ENCODE peak calls at places on chromosomes 13 and 19, in five cellular contexts. G, V, R, K and Z are unnamed samples. For H3K36me3, the result is how much of the 10 kb centered on the place peaks cover.

GRCh38 chr13:50126378-50127016 is 111.3 kb downstream of the KCNRG start:
- DNase-seq in G (no peak), V (peak), R (peak), K (no peak), Z (no peak)

GRCh38 chr19:49451430-49452181 is at the start of gene PIH1D1:
- DNase-seq in G (peak), V (peak), R (peak), K (peak), Z (peak)

GRCh38 chr19:16920816-16921529 is 32.2 kb downstream of the F2RL3 start:
- DNase-seq in G (no peak), V (peak), R (peak), K (peak), Z (peak)

GRCh38 chr19:37963190-37963947 is 56.4 kb downstream of the SIPA1L3 start:
- DNase-seq in G (no peak), V (peak), R (peak), K (no peak), Z (peak)

GRCh38 chr19:16098821-16099220 is 12.9 kb upstream of the RAB8A start:
- DNase-seq in G (no peak), V (no peak), R (no peak), K (no peak), Z (no peak)

GRCh38 chr19:18940791-18941627 is at the start of gene HOMER3:
- DNase-seq in G (peak), V (peak), R (peak), K (no peak), Z (peak)

GRCh38 chr13:78786399-78786879 is 127.5 kb upstream of the OBI1 start:
- DNase-seq in G (no peak), V (no peak), R (no peak), K (no peak), Z (no peak)

GRCh38 chr13:49436890-49437289 is 7.0 kb downstream of the CAB39L start:
- DNase-seq in G (peak), V (peak), R (peak), K (peak), Z (peak)

GRCh38 chr13:113881614-113882265 is 17.9 kb upstream of the GAS6 start:
- DNase-seq in G (no peak), V (no peak), R (peak), K (peak), Z (no peak)

GRCh38 chr13:109095126-109095525 is 465.7 kb downstream of the MYO16 start:
- DNase-seq in G (no peak), V (no peak), R (no peak), K (no peak), Z (no peak)

GRCh38 chr19:13078897-13079541 is 23.6 kb downstream of the LYL1 start:
- DNase-seq in G (no peak), V (no peak), R (peak), K (no peak), Z (no peak)

GRCh38 chr19:2096543-2097329 is at the start of gene IZUMO4:
- DNase-seq in G (peak), V (peak), R (peak), K (peak), Z (peak)

GRCh38 chr13:40668335-40668734 is 1.9 kb upstream of the FOXO1 start:
- DNase-seq in G (peak), V (no peak), R (no peak), K (no peak), Z (no peak)

GRCh38 chr13:23820530-23820929 is 68.7 kb downstream of the MIPEP start:
- DNase-seq in G (no peak), V (no peak), R (no peak), K (no peak), Z (no peak)

GRCh38 chr13:55160911-55161310 is 1979.8 kb upstream of the PRR20A start:
- DNase-seq in G (no peak), V (no peak), R (no peak), K (no peak), Z (no peak)

GRCh38 chr19:7685546-7686445 is 5.2 kb downstream of the TRAPPC5 start:
- DNase-seq in G (no peak), V (no peak), R (no peak), K (no peak), Z (no peak)

GRCh38 chr13:72536668-72537399 is 190.6 kb downstream of the MZT1 start:
- DNase-seq in G (no peak), V (no peak), R (peak), K (no peak), Z (no peak)

GRCh38 chr19:38401148-38401547 is 1.7 kb upstream of the FAM98C start:
- DNase-seq in G (no peak), V (peak), R (peak), K (peak), Z (peak)

GRCh38 chr19:5460748-5461147 is 5.5 kb downstream of the ZNRF4 start:
- DNase-seq in G (no peak), V (no peak), R (no peak), K (no peak), Z (no peak)

GRCh38 chr19:7670790-7671189 is 1.9 kb downstream of the RETN start:
- DNase-seq in G (no peak), V (no peak), R (no peak), K (no peak), Z (no peak)

GRCh38 chr19:33134571-33135041 is 2.7 kb downstream of the WDR88 start:
- DNase-seq in G (no peak), V (no peak), R (no peak), K (no peak), Z (no peak)

GRCh38 chr13:29621401-29621800 is 25.9 kb upstream of the SLC7A1 start:
- DNase-seq in G (no peak), V (peak), R (peak), K (peak), Z (peak)

GRCh38 chr19:29819300-29819699 is 7.5 kb downstream of the CCNE1 start:
- DNase-seq in G (no peak), V (no peak), R (no peak), K (no peak), Z (no peak)

GRCh38 chr19:19342086-19343015 is 21.7 kb downstream of the MAU2 start:
- DNase-seq in G (peak), V (peak), R (peak), K (peak), Z (peak)

GRCh38 chr19:40528533-40529092 is 48.1 kb upstream of the SHKBP1 start:
- DNase-seq in G (no peak), V (no peak), R (no peak), K (no peak), Z (no peak)

GRCh38 chr19:40528078-40528477 is 48.6 kb upstream of the SHKBP1 start:
- DNase-seq in G (no peak), V (no peak), R (no peak), K (no peak), Z (no peak)

GRCh38 chr19:40533508-40533907 is 43.2 kb upstream of the SHKBP1 start:
- DNase-seq in G (no peak), V (no peak), R (no peak), K (no peak), Z (no peak)

GRCh38 chr19:40529093-40529954 is 47.3 kb upstream of the SHKBP1 start:
- DNase-seq in G (peak), V (peak), R (peak), K (peak), Z (peak)

DNA sequence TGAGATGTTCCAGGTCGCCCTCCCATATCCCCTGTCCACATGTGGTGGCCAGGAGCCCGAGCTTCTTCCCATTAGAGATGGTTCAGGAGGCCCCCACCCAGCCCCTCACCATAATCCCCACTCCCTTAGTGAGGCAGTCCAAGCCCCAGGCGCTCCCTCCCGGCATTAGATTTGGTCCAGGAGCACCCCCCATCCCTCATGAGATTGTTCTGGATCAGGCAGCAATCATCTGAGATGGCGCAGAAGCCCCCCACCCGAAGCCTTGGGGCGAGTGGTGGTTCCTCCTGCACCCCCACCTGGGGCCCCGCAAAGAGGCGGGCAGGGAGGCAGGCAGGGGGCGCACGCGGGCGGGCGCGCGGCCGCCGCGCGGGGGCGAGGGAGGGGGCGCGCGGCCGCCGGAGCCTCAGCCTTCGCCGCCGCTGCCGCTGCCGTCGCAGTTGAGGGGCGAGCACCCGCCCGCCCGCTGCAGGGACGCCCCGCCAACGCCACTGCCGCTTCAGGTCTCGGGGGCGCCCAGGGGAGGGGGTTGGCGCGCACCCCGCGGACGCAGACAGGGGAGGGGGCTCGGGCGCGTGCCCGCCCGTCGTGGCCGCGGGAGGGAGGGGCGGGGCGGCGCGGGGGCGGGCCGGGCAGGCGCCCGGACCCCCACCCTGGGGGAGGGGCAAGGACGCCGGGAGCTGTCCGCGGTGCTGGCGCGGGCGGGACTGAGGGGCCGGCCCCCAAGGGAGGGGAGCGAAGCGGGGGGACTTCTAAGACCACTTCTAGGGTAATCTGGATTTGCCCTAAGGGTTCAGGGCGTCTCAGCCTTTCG is 46.4 kb upstream of the SHKBP1 start:
- DNase-seq in G (no peak), V (no peak), R (no peak), K (no peak), Z (no peak)
- H3K4me3 ChIP-seq in G (peak), V (peak), R (no peak), K (no peak), Z (peak)

GRCh38 chr19:56829586-56829985 is 10.9 kb downstream of the PEG3 start:
- DNase-seq in G (no peak), V (no peak), R (no peak), K (no peak), Z (no peak)
- H3K36me3 ChIP-seq in G (under half), V (under half), R (under half), K (under half), Z (under half)

DNA sequence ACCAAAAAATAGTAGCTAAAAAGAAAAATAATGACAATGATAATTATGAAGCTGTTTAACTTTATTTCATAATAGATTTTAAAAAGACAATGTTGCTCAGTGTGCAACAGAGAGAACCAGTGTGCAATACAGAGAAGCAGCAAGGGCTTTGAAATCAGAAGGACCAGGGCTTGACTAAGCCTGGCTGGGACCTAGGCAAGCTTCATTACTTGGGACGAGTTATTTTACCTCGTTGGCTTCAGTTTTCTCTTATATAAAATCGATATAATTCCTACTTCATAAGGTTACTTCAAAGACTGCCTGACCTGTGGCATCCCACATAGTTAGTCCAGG is 56.9 kb downstream of the MBNL2 start:
- DNase-seq in G (no peak), V (no peak), R (no peak), K (no peak), Z (no peak)
- H3K27ac ChIP-seq in G (peak), V (peak), R (peak), K (peak), Z (no peak)

DNA sequence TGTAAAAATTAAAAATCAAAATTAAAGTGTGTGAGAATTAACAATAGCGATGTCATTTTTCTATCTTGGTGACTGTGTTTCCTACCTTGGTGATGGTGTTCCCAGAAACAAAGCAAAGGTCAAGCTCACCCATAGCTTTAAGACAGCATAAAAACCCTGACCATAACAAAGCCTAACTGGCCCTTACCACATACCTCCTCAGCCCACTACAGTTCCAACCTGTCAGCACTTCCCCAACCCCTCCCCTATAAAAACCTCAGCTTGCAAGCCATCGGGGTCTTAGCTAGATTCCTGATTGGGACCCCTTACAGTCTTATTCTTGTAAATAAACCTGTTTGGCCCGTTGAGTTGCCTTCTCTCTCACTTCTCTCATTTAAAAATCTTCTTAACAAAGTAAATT is 484.4 kb upstream of the PCDH20 start:
- DNase-seq in G (no peak), V (no peak), R (no peak), K (no peak), Z (no peak)
- H3K4me3 ChIP-seq in G (no peak), V (no peak), R (no peak), K (no peak), Z (no peak)

DNA sequence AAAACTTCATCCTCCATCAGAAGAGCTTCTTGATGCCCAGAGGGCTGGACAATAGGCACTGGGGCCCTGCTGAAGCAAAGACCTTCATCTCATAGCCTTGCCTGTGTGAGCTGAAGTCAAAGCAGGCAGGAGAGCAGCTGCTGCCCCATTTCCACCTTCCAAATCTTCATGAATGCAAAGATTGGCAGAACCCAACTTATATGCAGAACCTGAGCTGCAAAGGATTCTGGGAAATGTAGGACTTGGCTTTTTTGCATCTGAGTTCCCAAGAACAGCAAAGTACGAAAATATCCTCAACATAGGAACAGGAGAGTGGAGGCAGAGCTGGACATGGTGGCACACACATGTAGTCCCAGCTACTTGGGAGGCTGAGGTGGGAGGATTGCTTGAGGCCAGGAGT is 30.8 kb downstream of the CKM start:
- DNase-seq in G (no peak), V (no peak), R (no peak), K (no peak), Z (no peak)
- H3K36me3 ChIP-seq in G (half or more), V (under half), R (under half), K (under half), Z (under half)

DNA sequence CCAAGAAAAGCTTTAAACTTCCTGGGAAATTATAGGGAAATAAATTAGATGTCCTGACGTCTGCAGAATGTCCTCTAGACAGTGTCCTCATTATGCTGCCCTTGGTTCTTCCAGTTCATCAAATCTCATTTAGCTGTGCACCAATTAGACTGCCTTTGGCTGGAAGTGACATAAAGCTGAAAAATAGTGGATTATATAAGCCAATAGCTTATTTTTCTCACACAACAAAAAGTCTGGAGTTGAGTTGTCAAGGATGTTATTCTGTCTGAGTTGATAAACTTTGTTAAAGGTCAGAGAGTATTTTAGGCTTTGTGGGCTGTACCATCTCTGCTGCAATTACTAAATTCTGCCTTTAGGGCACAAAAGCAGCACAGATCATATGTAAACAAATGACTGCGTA is 314.8 kb upstream of the TMTC4 start:
- DNase-seq in G (no peak), V (no peak), R (no peak), K (no peak), Z (no peak)
- H3K27ac ChIP-seq in G (no peak), V (no peak), R (no peak), K (no peak), Z (no peak)

GRCh38 chr19:14085309-14085995 is at the start of gene C19orf67:
- DNase-seq in G (no peak), V (no peak), R (no peak), K (no peak), Z (no peak)
- H3K4me3 ChIP-seq in G (no peak), V (no peak), R (no peak), K (no peak), Z (no peak)

GRCh38 chr13:97346097-97346496 is 87.9 kb upstream of the RAP2A start:
- DNase-seq in G (no peak), V (no peak), R (no peak), K (no peak), Z (no peak)

GRCh38 chr13:97348569-97349100 is 85.3 kb upstream of the RAP2A start:
- DNase-seq in G (no peak), V (no peak), R (no peak), K (no peak), Z (no peak)

GRCh38 chr13:97347255-97347653 is 86.7 kb upstream of the RAP2A start:
- DNase-seq in G (no peak), V (no peak), R (no peak), K (no peak), Z (no peak)

GRCh38 chr13:97344250-97345175 is 89.5 kb upstream of the RAP2A start:
- DNase-seq in G (peak), V (peak), R (peak), K (peak), Z (peak)

GRCh38 chr13:97346561-97347254 is 87.3 kb upstream of the RAP2A start:
- DNase-seq in G (no peak), V (no peak), R (no peak), K (no peak), Z (no peak)
- H3K36me3 ChIP-seq in G (half or more), V (under half), R (under half), K (under half), Z (under half)